ENCODE peak calls at places on chromosome 9, in nine cellular contexts. F is PC-3, Z is PC-9, H is HCT116, U is SK-N-SH, S is GM23248, Q is Karpas-422, Y is GM23338, O is hepatocyte. I is an unnamed sample.
A peak's percentile ranks its signal among the peaks of the same experiment; 100 is the strongest.

GRCh38 chr9:113164536-113165300 is 13.9 kb downstream of the SLC31A2 start:
- DNase-seq in F (no peak), Y (no peak), Q (no peak), U (peak; percentile 21), H (no peak), Z (no peak), S (peak; percentile 76), O (no peak), I (no peak)

GRCh38 chr9:111036946-111037743 is 1.1 kb downstream of the LPAR1 start:
- DNase-seq in U (peak; percentile 17), S (peak; percentile 69), Z (no peak), F (peak; percentile 29), O (peak; percentile 53), H (peak; percentile 7), Y (peak; percentile 67), Q (no peak), I (no peak)

GRCh38 chr9:110049699-110050450 is 158.1 kb downstream of the C9orf152 start:
- DNase-seq in Y (peak; percentile 69), U (peak; percentile 65), H (no peak), O (peak; percentile 56), F (peak; percentile 30), Z (peak; percentile 45), S (peak; percentile 70), Q (peak; percentile 48), I (peak; percentile 54)

GRCh38 chr9:69806642-69807041 is 14.0 kb upstream of the CFAP95 start:
- DNase-seq in Q (peak; percentile 29), Y (no peak), Z (no peak), H (no peak), U (no peak), S (no peak), O (no peak), F (no peak), I (no peak)

GRCh38 chr9:136546697-136547481 is 1.0 kb upstream of the NOTCH1 start:
- DNase-seq in S (peak; percentile 62), O (peak; percentile 66), U (peak; percentile 62), Q (peak; percentile 56), Y (peak; percentile 61), Z (peak; percentile 75), F (peak; percentile 50), H (no peak), I (peak; percentile 60)

GRCh38 chr9:125540497-125540896 is 166.5 kb downstream of the MAPKAP1 start:
- DNase-seq in H (no peak), S (peak; percentile 63), Y (no peak), Q (no peak), O (no peak), Z (peak; percentile 49), U (no peak), F (peak; percentile 81), I (no peak)

GRCh38 chr9:5554254-5554653 is 43.9 kb downstream of the PDCD1LG2 start:
- DNase-seq in H (no peak), Y (no peak), U (no peak), F (no peak), Q (no peak), S (no peak), O (no peak), Z (no peak), I (no peak)

GRCh38 chr9:137309368-137310189 is 7.5 kb upstream of the NRARP start:
- DNase-seq in Z (no peak), F (no peak), S (no peak), H (no peak), U (peak; percentile 32), Y (no peak), O (no peak), Q (no peak), I (no peak)

GRCh38 chr9:113895526-113895925 is 19.4 kb downstream of the ZNF618 start:
- DNase-seq in Z (no peak), U (no peak), F (no peak), O (no peak), Q (no peak), H (no peak), S (no peak), Y (no peak), I (no peak)

GRCh38 chr9:123360161-123361085 is 4.4 kb downstream of the CRB2 start:
- DNase-seq in F (no peak), Q (peak; percentile 84), H (no peak), Y (peak; percentile 97), S (no peak), Z (peak; percentile 37), U (peak; percentile 85), O (peak; percentile 92), I (peak; percentile 50)

GRCh38 chr9:95085861-95086563 is 231.5 kb downstream of the FANCC start:
- DNase-seq in S (no peak), Y (no peak), Q (no peak), F (no peak), U (no peak), H (no peak), Z (no peak), O (no peak), I (no peak)

GRCh38 chr9:121393318-121393717 is 23.3 kb upstream of the STOM start:
- DNase-seq in Q (no peak), H (no peak), Z (no peak), S (peak; percentile 36), F (peak; percentile 41), Y (no peak), O (no peak), U (no peak), I (no peak)
- H3K9me2 ChIP-seq in Q (no peaks in the 10 kb centered on the region), H (no peaks in the 10 kb centered on the region), Z (no peaks in the 10 kb centered on the region), S (no peaks in the 10 kb centered on the region), F (no peaks in the 10 kb centered on the region), Y (no peaks in the 10 kb centered on the region), O (no peaks in the 10 kb centered on the region), U (no peaks in the 10 kb centered on the region), I (no peaks in the 10 kb centered on the region)

DNA sequence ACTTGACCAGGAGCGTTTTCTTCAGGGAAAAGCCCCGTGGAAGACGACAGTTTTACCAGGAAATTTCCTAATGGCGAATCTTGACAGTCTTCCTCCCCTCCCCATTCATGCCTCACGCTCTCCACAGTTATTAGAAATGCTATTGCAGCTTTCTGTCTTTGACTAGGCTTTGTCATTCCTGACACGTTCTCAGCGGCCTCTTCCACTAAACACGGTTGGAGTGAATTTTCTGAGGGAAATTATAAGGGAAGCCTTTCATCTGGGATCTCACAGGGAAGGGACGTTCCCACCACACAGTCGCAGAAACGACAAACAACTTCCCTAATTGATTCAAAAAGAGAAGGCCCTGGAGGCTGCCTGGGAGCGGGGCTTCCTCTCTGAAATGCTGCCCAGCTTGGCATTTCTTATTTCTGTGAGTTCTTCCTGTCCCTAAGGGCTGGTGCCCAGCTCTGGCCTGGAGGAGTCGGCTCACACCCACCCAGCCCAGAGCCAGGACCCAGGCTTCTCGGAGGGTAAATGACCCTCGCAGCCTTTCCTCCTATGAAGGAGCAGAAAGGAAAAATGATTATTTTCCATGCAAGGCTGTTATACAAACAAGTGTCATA is 57.1 kb upstream of the PPP1R26 start:
- DNase-seq in O (no peak), H (no peak), U (no peak), F (no peak), Y (no peak), Q (no peak), Z (no peak), S (no peak), I (no peak)
- H2AFZ ChIP-seq in O (no peak overlapping the region), H (no peak overlapping the region), U (no peak overlapping the region), F (no peak overlapping the region), Y (no peak overlapping the region), Q (no peak overlapping the region), Z (no peak overlapping the region), S (no peak overlapping the region), I (no peak overlapping the region)

GRCh38 chr9:98632839-98633238 is 75.9 kb downstream of the GABBR2 start:
- DNase-seq in Q (no peak), F (no peak), U (no peak), S (no peak), Z (no peak), Y (no peak), O (no peak), H (no peak), I (no peak)
- H3K9me2 ChIP-seq in Q (no peaks in the 10 kb centered on the region), F (no peaks in the 10 kb centered on the region), U (no peaks in the 10 kb centered on the region), S (no peaks in the 10 kb centered on the region), Z (no peaks in the 10 kb centered on the region), Y (no peaks in the 10 kb centered on the region), O (no peaks in the 10 kb centered on the region), H (no peaks in the 10 kb centered on the region), I (no peaks in the 10 kb centered on the region)

DNA sequence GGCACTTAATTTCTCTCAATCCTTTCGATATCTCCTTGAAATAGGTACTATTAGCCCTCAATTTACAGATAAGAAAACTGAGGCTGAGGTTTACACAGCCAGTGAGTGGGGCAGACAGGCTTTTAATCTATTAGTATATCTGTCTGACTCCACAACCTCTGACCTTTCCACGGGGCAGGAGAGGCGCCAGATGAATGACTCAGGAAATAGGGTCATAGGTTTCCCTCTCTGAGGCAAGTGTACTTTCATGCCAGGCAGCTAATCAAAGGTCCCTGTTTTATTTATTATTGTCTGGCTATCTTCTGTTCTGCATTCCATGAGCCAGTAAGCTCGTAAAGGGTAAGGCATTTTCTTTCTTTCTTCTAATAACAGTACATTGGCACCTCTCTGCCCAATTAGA is 79.6 kb upstream of the KLF4 start:
- DNase-seq in Y (no peak), Q (no peak), Z (no peak), S (no peak), U (no peak), O (no peak), H (no peak), F (peak; percentile 17), I (no peak)
- H2AFZ ChIP-seq in Y (peak overlapping the region; percentile 5), Q (no peak overlapping the region), Z (no peak overlapping the region), S (no peak overlapping the region), U (peak overlapping the region; percentile 22), O (no peak overlapping the region), H (peak overlapping the region; percentile 46), F (no peak overlapping the region), I (no peak overlapping the region)

GRCh38 chr9:134840511-134840910 is 40.1 kb upstream of the FCN2 start:
- DNase-seq in Y (no peak), U (no peak), F (no peak), S (no peak), H (no peak), Q (no peak), Z (no peak), O (no peak), I (no peak)

GRCh38 chr9:134836406-134836970 is 44.1 kb upstream of the FCN2 start:
- DNase-seq in Y (no peak), Q (no peak), F (no peak), U (no peak), S (no peak), H (no peak), O (no peak), Z (no peak), I (no peak)

GRCh38 chr9:134837529-134837928 is 43.1 kb upstream of the FCN2 start:
- DNase-seq in F (no peak), H (no peak), O (no peak), Z (no peak), Y (no peak), S (no peak), Q (no peak), U (no peak), I (no peak)

GRCh38 chr9:134839441-134840125 is 41.0 kb upstream of the FCN2 start:
- DNase-seq in Y (peak; percentile 52), U (peak; percentile 55), F (no peak), S (no peak), H (no peak), Z (no peak), Q (no peak), O (no peak), I (no peak)

GRCh38 chr9:134838651-134839431 is 41.8 kb upstream of the FCN2 start:
- DNase-seq in H (no peak), F (no peak), Y (no peak), Z (no peak), O (no peak), S (no peak), Q (no peak), U (no peak), I (no peak)
- H3K9me2 ChIP-seq in H (no peaks in the 10 kb centered on the region), F (no peaks in the 10 kb centered on the region), Y (no peaks in the 10 kb centered on the region), Z (no peaks in the 10 kb centered on the region), O (no peaks in the 10 kb centered on the region), S (no peaks in the 10 kb centered on the region), Q (no peaks in the 10 kb centered on the region), U (no peaks in the 10 kb centered on the region), I (no peaks in the 10 kb centered on the region)